ENCODE peak calls at places on chromosomes 11 and 22, in four cellular contexts. E is C1 segment of cervical spinal cord, H is mammary epithelial cell, U is fibroblast of lung. F is an unnamed sample.

GRCh38 chr11:130118636-130119387 is 40.8 kb upstream of the ST14 start:
- DNase-seq in E (no peak), U (no peak), H (no peak), F (no peak)

GRCh38 chr11:71431271-71431670 is 16.9 kb downstream of the DHCR7 start:
- DNase-seq in E (no peak), H (no peak), U (no peak), F (no peak)

GRCh38 chr11:112085822-112086421 is 634 bp downstream of the TIMM8B start:
- DNase-seq in U (peak), H (peak), E (peak), F (no peak)

GRCh38 chr11:46719048-46719542 is at the start of gene F2:
- DNase-seq in U (no peak), E (no peak), H (no peak), F (no peak)

GRCh38 chr11:5251746-5252145 is 2.1 kb upstream of the HBG1 start:
- DNase-seq in U (no peak), H (no peak), E (no peak), F (no peak)

GRCh38 chr11:123060265-123061000 is 1.5 kb downstream of the HSPA8 start:
- DNase-seq in U (no peak), H (no peak), E (no peak), F (no peak)

GRCh38 chr11:34065505-34066203 is 14.1 kb downstream of the CAPRIN1 start:
- DNase-seq in E (no peak), H (peak), U (peak), F (no peak)

GRCh38 chr22:30559889-30560288 is 13.3 kb upstream of the SEC14L6 start:
- DNase-seq in H (no peak), E (no peak), U (no peak), F (no peak)

GRCh38 chr11:27183672-27184457 is 143.2 kb downstream of the BBOX1 start:
- DNase-seq in U (peak), E (no peak), H (peak), F (peak)

GRCh38 chr22:47622541-47622940 is 860.1 kb downstream of the TBC1D22A start:
- DNase-seq in H (no peak), E (no peak), U (no peak), F (no peak)

GRCh38 chr11:69218946-69219720 is 63.4 kb downstream of the SMIM38 start:
- DNase-seq in U (no peak), H (no peak), E (no peak), F (no peak)

GRCh38 chr11:67301951-67302516 is 1.3 kb upstream of the SSH3 start:
- DNase-seq in H (no peak), E (no peak), U (peak), F (no peak)

GRCh38 chr11:68099474-68100405 is 21.4 kb downstream of the CHKA start:
- DNase-seq in H (no peak), E (no peak), U (peak), F (no peak)

GRCh38 chr22:21937821-21938070 is 14.9 kb downstream of the PPM1F start:
- DNase-seq in E (no peak), U (peak), H (peak), F (no peak)

GRCh38 chr22:42289671-42290269 is 19.3 kb upstream of the TCF20 start:
- DNase-seq in U (peak), E (peak), H (no peak), F (no peak)

GRCh38 chr11:66112640-66113098 is 42.6 kb downstream of the PACS1 start:
- DNase-seq in H (peak), E (no peak), U (peak), F (no peak)

GRCh38 chr22:36964110-36964509 is 50.7 kb downstream of the CSF2RB start:
- DNase-seq in H (no peak), U (no peak), E (no peak), F (no peak)

GRCh38 chr11:10581481-10582019 is 13.1 kb upstream of the LYVE1 start:
- DNase-seq in U (peak), H (peak), E (no peak), F (no peak)

GRCh38 chr11:2742611-2743426 is 43.0 kb upstream of the KCNQ1OT1 start:
- DNase-seq in H (no peak), E (no peak), U (no peak), F (no peak)

GRCh38 chr22:43188829-43189545 is 2.1 kb upstream of the TTLL12 start:
- DNase-seq in U (no peak), E (no peak), H (no peak), F (no peak)

GRCh38 chr11:45091563-45092392 is 54.7 kb upstream of the PRDM11 start:
- DNase-seq in E (no peak), U (peak), H (no peak), F (no peak)

GRCh38 chr11:109303342-109303741 is 118.6 kb upstream of the C11orf87 start:
- DNase-seq in H (peak), E (no peak), U (no peak), F (no peak)

GRCh38 chr11:18669211-18669593 is 29.4 kb upstream of the TMEM86A start:
- DNase-seq in U (peak), H (peak), E (no peak), F (no peak)

GRCh38 chr11:115642660-115643059 is 138.4 kb upstream of the CADM1 start:
- DNase-seq in H (no peak), U (no peak), E (no peak), F (no peak)

GRCh38 chr11:10294289-10294953 is 402 bp upstream of the SBF2 start:
- DNase-seq in U (peak), H (peak), E (no peak), F (no peak)

GRCh38 chr11:35038211-35038930 is 100.6 kb upstream of the CD44 start:
- DNase-seq in U (peak), E (no peak), H (no peak), F (no peak)

GRCh38 chr11:34183840-34184358 is 78.5 kb downstream of the NAT10 start:
- DNase-seq in U (no peak), H (no peak), E (no peak), F (no peak)

GRCh38 chr22:36244522-36245391 is 5.4 kb upstream of the APOL2 start:
- DNase-seq in H (no peak), U (peak), E (no peak), F (no peak)

GRCh38 chr11:43984519-43985385 is 42.3 kb downstream of the C11orf96 start:
- DNase-seq in E (peak), H (no peak), U (no peak), F (no peak)

F was measured in effector CD4-positive, alpha-beta T cell.